ENCODE peak calls at places on chromosomes 3 and 15, in nine cellular contexts. I is Peyer's patch, V is transverse colon, Y is ovary, M is esophagus squamous epithelium, S is uterus, J is vagina, E is endothelial cell of umbilical vein, A is stomach. W is an unnamed sample. For H3K4me1, the result is how much of the 10 kb centered on the place peaks cover.

GRCh38 chr3:37025562-37026335 is 32.4 kb downstream of the MLH1 start:
- DNase-seq in I (no peak), V (no peak), Y (no peak), M (no peak), S (no peak), J (no peak), E (no peak), A (no peak), W (no peak)

GRCh38 chr3:52721002-52721741 is 15.3 kb downstream of the SPCS1 start:
- DNase-seq in I (no peak), V (no peak), Y (no peak), M (no peak), S (no peak), J (no peak), E (no peak), A (no peak), W (no peak)

GRCh38 chr3:30480587-30480986 is 125.8 kb upstream of the TGFBR2 start:
- DNase-seq in I (no peak), V (no peak), Y (no peak), M (no peak), S (no peak), J (no peak), E (no peak), A (no peak), W (no peak)

GRCh38 chr3:18679226-18679625 is 254.1 kb upstream of the SATB1 start:
- DNase-seq in I (no peak), V (no peak), Y (no peak), M (no peak), S (no peak), J (no peak), E (no peak), A (no peak), W (no peak)

GRCh38 chr3:37992271-37993066 is 1.9 kb downstream of the VILL start:
- DNase-seq in I (peak), V (peak), Y (no peak), M (no peak), S (no peak), J (no peak), E (no peak), A (peak), W (peak)

GRCh38 chr3:129016725-129017530 is 15.8 kb downstream of the EFCC1 start:
- DNase-seq in I (peak), V (peak), Y (no peak), M (no peak), S (no peak), J (no peak), E (no peak), A (no peak), W (no peak)

GRCh38 chr3:131616719-131617118 is 113.9 kb upstream of the MRPL3 start:
- DNase-seq in I (no peak), V (no peak), Y (no peak), M (no peak), S (no peak), J (no peak), E (no peak), A (no peak), W (no peak)

GRCh38 chr3:54121404-54122045 is 827 bp upstream of the CACNA2D3 start:
- DNase-seq in I (no peak), V (no peak), Y (peak), M (no peak), S (no peak), J (no peak), E (no peak), A (no peak), W (no peak)

GRCh38 chr3:50412355-50412754 is 53.0 kb upstream of the TMEM115 start:
- DNase-seq in I (no peak), V (no peak), Y (no peak), M (no peak), S (no peak), J (no peak), E (no peak), A (no peak), W (no peak)

GRCh38 chr15:78368671-78369070 is 28.5 kb downstream of the CRABP1 start:
- DNase-seq in I (no peak), V (no peak), Y (no peak), M (no peak), S (no peak), J (no peak), E (no peak), A (no peak), W (no peak)

GRCh38 chr3:197692641-197693040 is 44.1 kb downstream of the RUBCN start:
- DNase-seq in I (no peak), V (no peak), Y (no peak), M (no peak), S (no peak), J (no peak), E (peak), A (no peak), W (no peak)

GRCh38 chr15:40511472-40512133 is 40.8 kb downstream of the CHST14 start:
- DNase-seq in I (peak), V (peak), Y (peak), M (no peak), S (peak), J (no peak), E (peak), A (peak), W (peak)

GRCh38 chr3:73680696-73681095 is 56.0 kb upstream of the PDZRN3 start:
- DNase-seq in I (no peak), V (no peak), Y (no peak), M (no peak), S (no peak), J (no peak), E (no peak), A (no peak), W (no peak)

GRCh38 chr3:99974989-99975388 is 139.3 kb downstream of the FILIP1L start:
- DNase-seq in I (no peak), V (no peak), Y (no peak), M (no peak), S (no peak), J (no peak), E (no peak), A (no peak), W (no peak)

GRCh38 chr3:99969133-99969532 is 145.2 kb downstream of the FILIP1L start:
- DNase-seq in I (no peak), V (no peak), Y (no peak), M (no peak), S (no peak), J (no peak), E (no peak), A (no peak), W (no peak)

GRCh38 chr3:99970198-99970597 is 144.1 kb downstream of the FILIP1L start:
- DNase-seq in I (no peak), V (no peak), Y (no peak), M (no peak), S (no peak), J (no peak), E (no peak), A (no peak), W (no peak)

GRCh38 chr3:99972380-99973104 is 141.8 kb downstream of the FILIP1L start:
- DNase-seq in I (no peak), V (no peak), Y (no peak), M (no peak), S (no peak), J (no peak), E (no peak), A (no peak), W (no peak)

DNA sequence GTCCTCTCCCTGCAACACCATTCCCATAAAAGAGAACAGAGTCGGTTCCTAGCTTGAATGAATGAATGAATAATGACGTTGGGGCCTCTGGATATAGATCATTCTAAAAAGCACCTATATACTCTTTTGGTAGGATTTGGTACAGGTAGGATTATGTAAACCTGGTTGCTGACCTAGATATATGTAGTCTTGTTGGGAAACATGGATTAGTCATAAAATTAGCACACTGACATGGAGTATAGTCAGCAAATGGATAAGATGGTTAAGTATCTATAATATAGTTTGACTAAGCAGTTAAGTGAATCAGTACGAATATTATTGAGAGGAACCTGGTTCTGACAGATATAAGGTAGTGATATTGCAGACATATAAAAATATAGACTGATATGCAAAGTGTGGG is 142.5 kb downstream of the FILIP1L start:
- DNase-seq in I (no peak), V (no peak), Y (no peak), M (no peak), S (no peak), J (no peak), E (no peak), A (no peak), W (no peak)
- H3K4me1 ChIP-seq in I (under half), V (under half), Y (under half), M (under half), S (under half), J (under half), E (under half), A (under half), W (under half)

GRCh38 chr3:13556937-13557336 is 8.0 kb downstream of the FBLN2 start:
- DNase-seq in I (no peak), V (no peak), Y (no peak), M (no peak), S (no peak), J (no peak), E (no peak), A (no peak), W (no peak)
- H3K27ac ChIP-seq in I (no peak), V (no peak), Y (no peak), M (no peak), S (no peak), J (peak), E (no peak), A (no peak), W (no peak)

DNA sequence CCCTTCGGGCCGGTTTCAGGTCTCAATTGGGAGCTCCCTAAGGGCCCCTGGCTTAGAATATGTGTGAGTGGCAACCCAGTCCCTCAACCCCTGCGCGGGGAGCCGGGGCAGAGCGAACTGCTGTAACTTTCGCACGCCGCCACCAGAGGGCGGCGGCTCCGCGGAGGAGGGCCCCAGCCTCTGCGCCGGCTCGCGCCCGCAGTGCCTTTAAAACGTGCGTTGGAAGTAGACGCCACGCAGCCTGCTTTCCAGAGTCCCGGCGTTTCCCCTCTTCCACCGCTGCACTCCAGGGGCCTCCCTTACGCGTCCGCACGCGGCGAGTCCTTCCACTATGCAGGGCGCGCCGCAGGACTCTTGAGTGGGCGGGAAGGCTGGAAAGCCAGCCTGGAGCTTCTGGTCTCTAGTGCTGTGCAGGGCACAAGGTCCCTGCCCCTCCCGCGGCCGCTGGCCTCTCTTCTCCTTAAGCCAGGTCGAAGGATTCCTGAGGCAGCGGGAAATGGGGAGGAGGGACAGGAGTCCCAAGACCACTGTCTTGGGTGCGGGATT is 23.7 kb upstream of the RNU6-1 start:
- DNase-seq in I (peak), V (peak), Y (peak), M (peak), S (peak), J (no peak), E (peak), A (peak), W (peak)
- TF ChIP-seq POLR2A in I (peak), V (no peak), Y (no peak), M (no peak), S (no peak), J (no peak), E (no peak), A (no peak), W (no peak)

DNA sequence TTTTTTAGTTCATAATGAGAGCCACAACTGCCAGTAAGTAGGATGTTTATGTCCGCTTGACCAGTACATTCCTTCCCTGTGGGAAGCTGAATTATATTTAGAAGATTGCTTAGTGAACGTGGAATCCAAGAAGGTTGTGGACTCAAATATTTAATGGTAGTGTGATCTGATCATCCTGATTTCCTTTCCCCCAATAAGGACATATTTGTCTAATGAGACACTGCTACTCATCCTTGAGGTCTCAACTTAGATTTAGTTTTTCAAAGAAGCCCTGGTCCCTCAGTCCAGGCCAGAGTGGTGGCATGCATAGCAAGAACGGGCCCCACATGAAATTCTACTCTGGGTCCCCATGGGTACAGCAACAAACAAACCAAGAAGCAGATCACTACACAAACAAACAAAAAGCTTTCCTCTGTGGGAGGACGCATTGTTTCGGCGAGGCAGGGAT is 60.8 kb downstream of the USP13 start:
- DNase-seq in I (no peak), V (no peak), Y (no peak), M (no peak), S (no peak), J (no peak), E (no peak), A (no peak), W (no peak)
- H3K4me1 ChIP-seq in I (under half), V (under half), Y (under half), M (under half), S (under half), J (under half), E (under half), A (under half), W (under half)

DNA sequence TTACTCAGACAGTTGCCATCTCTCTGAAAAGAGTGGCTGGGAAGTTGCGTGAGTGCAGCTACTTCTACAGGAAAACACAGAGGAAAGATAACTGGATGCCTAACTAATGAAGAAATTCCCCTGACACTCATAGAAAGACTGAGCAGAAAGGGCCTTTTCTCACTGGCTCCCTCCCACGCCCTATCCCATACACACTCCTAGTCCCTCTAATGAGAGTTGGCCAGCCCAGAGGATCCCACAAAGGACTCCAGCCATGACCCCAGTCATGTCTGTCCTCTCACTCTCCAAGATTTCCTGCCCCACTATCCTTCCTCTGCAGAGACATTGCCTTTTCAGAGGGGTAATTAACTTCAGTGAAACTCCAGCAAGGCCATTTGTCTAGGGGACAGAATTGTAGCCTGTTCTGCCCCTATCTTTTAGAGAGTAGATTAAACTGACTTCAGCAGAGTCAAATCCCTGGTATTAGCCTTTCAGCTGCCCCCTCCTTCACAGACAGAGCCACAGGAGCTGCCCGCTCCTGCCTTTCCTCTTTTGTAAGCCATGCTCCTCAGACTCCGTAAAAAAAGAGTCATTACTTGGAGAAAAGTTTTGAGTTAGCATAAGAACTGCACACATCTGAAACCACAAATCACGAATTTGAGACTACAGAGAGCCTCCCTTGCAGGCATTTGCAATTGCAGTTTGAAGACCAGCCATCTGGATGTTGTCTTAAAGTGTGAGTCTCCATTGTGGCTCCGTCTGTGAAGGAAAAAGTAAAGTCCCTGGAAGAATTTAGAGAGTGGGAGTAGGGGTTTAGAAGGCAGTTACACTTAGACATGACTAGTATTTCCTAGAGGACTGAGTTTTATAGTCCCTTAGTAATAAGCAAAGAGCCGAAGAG is 129.1 kb upstream of the SEMA6D start:
- DNase-seq in I (no peak), V (no peak), Y (no peak), M (no peak), S (no peak), J (no peak), E (no peak), A (no peak), W (no peak)
- H3K27ac ChIP-seq in I (no peak), V (no peak), Y (no peak), M (no peak), S (no peak), J (no peak), E (no peak), A (no peak), W (no peak)

DNA sequence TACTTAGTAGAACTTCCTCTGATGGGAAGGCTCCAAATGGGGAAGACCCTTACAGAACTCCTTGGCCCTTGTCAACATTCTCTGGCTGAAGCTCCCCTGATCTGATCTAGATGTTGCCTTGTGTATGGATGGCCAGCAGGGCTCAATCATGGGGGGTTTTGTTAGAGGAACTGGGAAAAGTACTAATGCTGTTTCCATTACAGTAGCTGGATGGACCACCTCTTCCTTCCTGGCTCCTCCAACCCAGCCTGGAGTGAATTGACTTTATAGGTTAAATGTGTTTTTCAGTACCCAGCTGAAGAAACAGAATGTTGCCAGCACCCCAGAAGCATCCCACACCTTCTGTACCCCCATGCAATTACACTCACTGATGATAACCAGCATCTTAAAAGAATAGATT is 22.7 kb upstream of the CLEC3B start:
- DNase-seq in I (no peak), V (no peak), Y (no peak), M (no peak), S (no peak), J (no peak), E (peak), A (no peak), W (no peak)
- TF ChIP-seq POLR2A in I (no peak), V (no peak), Y (no peak), M (no peak), S (no peak), J (no peak), E (no peak), A (no peak), W (no peak)

GRCh38 chr3:190306026-190306425 is 16.2 kb downstream of the CLDN1 start:
- DNase-seq in I (no peak), V (no peak), Y (no peak), M (no peak), S (no peak), J (no peak), E (no peak), A (no peak), W (no peak)

GRCh38 chr3:190307164-190307545 is 15.1 kb downstream of the CLDN1 start:
- DNase-seq in I (no peak), V (no peak), Y (no peak), M (no peak), S (no peak), J (no peak), E (no peak), A (no peak), W (no peak)

GRCh38 chr3:190303887-190304286 is 18.4 kb downstream of the CLDN1 start:
- DNase-seq in I (no peak), V (no peak), Y (no peak), M (no peak), S (no peak), J (no peak), E (no peak), A (no peak), W (no peak)

GRCh38 chr3:190306513-190307163 is 15.6 kb downstream of the CLDN1 start:
- DNase-seq in I (no peak), V (no peak), Y (no peak), M (no peak), S (peak), J (no peak), E (no peak), A (no peak), W (no peak)

DNA sequence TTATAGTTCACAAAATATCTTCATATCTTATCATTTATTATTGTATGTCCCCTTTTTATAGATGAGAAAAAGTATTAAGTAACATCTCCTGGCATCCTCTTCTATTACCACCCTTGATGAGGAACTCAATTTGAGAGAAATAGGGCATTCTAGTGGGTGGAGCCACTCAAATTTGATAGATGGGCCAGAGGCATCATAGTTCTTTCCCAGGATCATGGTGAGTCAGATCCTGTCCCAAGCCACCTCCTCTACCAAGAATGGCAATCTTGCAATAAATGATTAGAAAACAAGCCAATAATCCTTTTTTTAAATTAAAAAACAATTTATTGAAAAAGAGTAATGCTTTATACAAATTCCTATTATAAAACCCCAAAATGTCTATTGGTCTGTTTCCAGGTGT is 16.8 kb downstream of the CLDN1 start:
- DNase-seq in I (no peak), V (no peak), Y (no peak), M (no peak), S (no peak), J (no peak), E (peak), A (no peak), W (no peak)
- H3K4me1 ChIP-seq in I (under half), V (under half), Y (under half), M (under half), S (under half), J (under half), E (under half), A (under half), W (under half)

GRCh38 chr3:179449621-179450020 is 1.6 kb downstream of the GNB4 start:
- DNase-seq in I (no peak), V (no peak), Y (no peak), M (no peak), S (no peak), J (no peak), E (no peak), A (no peak), W (no peak)
- H3K27ac ChIP-seq in I (peak), V (peak), Y (no peak), M (peak), S (peak), J (peak), E (peak), A (peak), W (no peak)